ENCODE peak calls at places on chromosome 10, in four cellular contexts. One of them, this sample, is unnamed.

GRCh38 chr10:69179089-69179742 is 818 bp upstream of the SUPV3L1 start:
- DNase-seq in stimulated activated naive B cell treated with anti-CD40 and anti-IgM and Interleukin-4, amounts not matched to agents 10 μg/mL and 1 μg/mL and 100 μg/mL, for 72 hours: no peak
- DNase-seq in HuH-7.5: no peak
- DNase-seq in activated CD8-positive, alpha-beta memory T cell treated with anti-CD3 and anti-CD28 coated beads for 24 hours: peak; percentile 73
- DNase-seq in this sample: peak; percentile 21

GRCh38 chr10:80137926-80138325 is 5.4 kb downstream of the PLAC9 start:
- DNase-seq in stimulated activated naive B cell treated with anti-CD40 and anti-IgM and Interleukin-4, amounts not matched to agents 10 μg/mL and 1 μg/mL and 100 μg/mL, for 72 hours: no peak
- DNase-seq in HuH-7.5: no peak
- DNase-seq in activated CD8-positive, alpha-beta memory T cell treated with anti-CD3 and anti-CD28 coated beads for 24 hours: no peak
- DNase-seq in this sample: no peak

GRCh38 chr10:105026566-105026965 is 385.5 kb downstream of the SORCS3 start:
- DNase-seq in stimulated activated naive B cell treated with anti-CD40 and anti-IgM and Interleukin-4, amounts not matched to agents 10 μg/mL and 1 μg/mL and 100 μg/mL, for 72 hours: no peak
- DNase-seq in HuH-7.5: no peak
- DNase-seq in activated CD8-positive, alpha-beta memory T cell treated with anti-CD3 and anti-CD28 coated beads for 24 hours: no peak
- DNase-seq in this sample: no peak

GRCh38 chr10:8297107-8297506 is 242.6 kb downstream of the GATA3 start:
- DNase-seq in stimulated activated naive B cell treated with anti-CD40 and anti-IgM and Interleukin-4, amounts not matched to agents 10 μg/mL and 1 μg/mL and 100 μg/mL, for 72 hours: no peak
- DNase-seq in HuH-7.5: no peak
- DNase-seq in activated CD8-positive, alpha-beta memory T cell treated with anti-CD3 and anti-CD28 coated beads for 24 hours: no peak
- DNase-seq in this sample: no peak

GRCh38 chr10:12041766-12042408 is 722 bp downstream of the UPF2 start:
- DNase-seq in stimulated activated naive B cell treated with anti-CD40 and anti-IgM and Interleukin-4, amounts not matched to agents 10 μg/mL and 1 μg/mL and 100 μg/mL, for 72 hours: peak; percentile 58
- DNase-seq in HuH-7.5: no peak
- DNase-seq in activated CD8-positive, alpha-beta memory T cell treated with anti-CD3 and anti-CD28 coated beads for 24 hours: peak; percentile 70
- DNase-seq in this sample: peak; percentile 6

GRCh38 chr10:126013489-126014281 is 117.3 kb downstream of the FANK1 start:
- DNase-seq in stimulated activated naive B cell treated with anti-CD40 and anti-IgM and Interleukin-4, amounts not matched to agents 10 μg/mL and 1 μg/mL and 100 μg/mL, for 72 hours: no peak
- DNase-seq in HuH-7.5: no peak
- DNase-seq in activated CD8-positive, alpha-beta memory T cell treated with anti-CD3 and anti-CD28 coated beads for 24 hours: no peak
- DNase-seq in this sample: peak; percentile 2

GRCh38 chr10:5595591-5596590 is 70.5 kb downstream of the ASB13 start:
- DNase-seq in stimulated activated naive B cell treated with anti-CD40 and anti-IgM and Interleukin-4, amounts not matched to agents 10 μg/mL and 1 μg/mL and 100 μg/mL, for 72 hours: no peak
- DNase-seq in HuH-7.5: no peak
- DNase-seq in activated CD8-positive, alpha-beta memory T cell treated with anti-CD3 and anti-CD28 coated beads for 24 hours: no peak
- DNase-seq in this sample: peak; percentile 64

GRCh38 chr10:103759100-103759781 is 96.1 kb downstream of the SH3PXD2A start:
- DNase-seq in stimulated activated naive B cell treated with anti-CD40 and anti-IgM and Interleukin-4, amounts not matched to agents 10 μg/mL and 1 μg/mL and 100 μg/mL, for 72 hours: peak; percentile 28
- DNase-seq in HuH-7.5: peak; percentile 56
- DNase-seq in activated CD8-positive, alpha-beta memory T cell treated with anti-CD3 and anti-CD28 coated beads for 24 hours: no peak
- DNase-seq in this sample: no peak

GRCh38 chr10:109895848-109896247 is 27.5 kb downstream of the XPNPEP1 start:
- DNase-seq in stimulated activated naive B cell treated with anti-CD40 and anti-IgM and Interleukin-4, amounts not matched to agents 10 μg/mL and 1 μg/mL and 100 μg/mL, for 72 hours: no peak
- DNase-seq in HuH-7.5: no peak
- DNase-seq in activated CD8-positive, alpha-beta memory T cell treated with anti-CD3 and anti-CD28 coated beads for 24 hours: no peak
- DNase-seq in this sample: no peak

GRCh38 chr10:21048086-21048485 is 151.0 kb upstream of the NEBL start:
- DNase-seq in stimulated activated naive B cell treated with anti-CD40 and anti-IgM and Interleukin-4, amounts not matched to agents 10 μg/mL and 1 μg/mL and 100 μg/mL, for 72 hours: no peak
- DNase-seq in HuH-7.5: no peak
- DNase-seq in activated CD8-positive, alpha-beta memory T cell treated with anti-CD3 and anti-CD28 coated beads for 24 hours: no peak
- DNase-seq in this sample: no peak

GRCh38 chr10:88076027-88076880 is 212.8 kb downstream of the PTEN start:
- DNase-seq in stimulated activated naive B cell treated with anti-CD40 and anti-IgM and Interleukin-4, amounts not matched to agents 10 μg/mL and 1 μg/mL and 100 μg/mL, for 72 hours: no peak
- DNase-seq in HuH-7.5: no peak
- DNase-seq in activated CD8-positive, alpha-beta memory T cell treated with anti-CD3 and anti-CD28 coated beads for 24 hours: no peak
- DNase-seq in this sample: no peak

GRCh38 chr10:78362406-78363022 is 328.9 kb downstream of the RPS24 start:
- DNase-seq in stimulated activated naive B cell treated with anti-CD40 and anti-IgM and Interleukin-4, amounts not matched to agents 10 μg/mL and 1 μg/mL and 100 μg/mL, for 72 hours: no peak
- DNase-seq in HuH-7.5: no peak
- DNase-seq in activated CD8-positive, alpha-beta memory T cell treated with anti-CD3 and anti-CD28 coated beads for 24 hours: peak; percentile 61
- DNase-seq in this sample: no peak

GRCh38 chr10:24153016-24153415 is 55.9 kb upstream of the KIAA1217 start:
- DNase-seq in stimulated activated naive B cell treated with anti-CD40 and anti-IgM and Interleukin-4, amounts not matched to agents 10 μg/mL and 1 μg/mL and 100 μg/mL, for 72 hours: no peak
- DNase-seq in HuH-7.5: no peak
- DNase-seq in activated CD8-positive, alpha-beta memory T cell treated with anti-CD3 and anti-CD28 coated beads for 24 hours: no peak
- DNase-seq in this sample: no peak

GRCh38 chr10:71280216-71280615 is 38.8 kb upstream of the SLC29A3 start:
- DNase-seq in stimulated activated naive B cell treated with anti-CD40 and anti-IgM and Interleukin-4, amounts not matched to agents 10 μg/mL and 1 μg/mL and 100 μg/mL, for 72 hours: no peak
- DNase-seq in HuH-7.5: no peak
- DNase-seq in activated CD8-positive, alpha-beta memory T cell treated with anti-CD3 and anti-CD28 coated beads for 24 hours: no peak
- DNase-seq in this sample: no peak

GRCh38 chr10:124594240-124594639 is 132.6 kb downstream of the LHPP start:
- DNase-seq in stimulated activated naive B cell treated with anti-CD40 and anti-IgM and Interleukin-4, amounts not matched to agents 10 μg/mL and 1 μg/mL and 100 μg/mL, for 72 hours: no peak
- DNase-seq in HuH-7.5: no peak
- DNase-seq in activated CD8-positive, alpha-beta memory T cell treated with anti-CD3 and anti-CD28 coated beads for 24 hours: no peak
- DNase-seq in this sample: no peak

GRCh38 chr10:70596110-70596798 is 6.3 kb downstream of the PRF1 start:
- DNase-seq in stimulated activated naive B cell treated with anti-CD40 and anti-IgM and Interleukin-4, amounts not matched to agents 10 μg/mL and 1 μg/mL and 100 μg/mL, for 72 hours: no peak
- DNase-seq in HuH-7.5: peak; percentile 51
- DNase-seq in activated CD8-positive, alpha-beta memory T cell treated with anti-CD3 and anti-CD28 coated beads for 24 hours: peak; percentile 50
- DNase-seq in this sample: no peak

This sample was measured in COLO829.